ENCODE peak calls at places on chromosomes 5 and 9, in eight cellular contexts. One of them, this sample, is unnamed.

GRCh38 chr5:3006961-3007551 is 255.6 kb upstream of the IRX2 start:
- DNase-seq in GM12864: no peak
- DNase-seq in GM23248: no peak
- DNase-seq in GM12865: no peak
- DNase-seq in psoas muscle: no peak
- DNase-seq in prostate gland: no peak
- DNase-seq in OCI-LY7: no peak
- DNase-seq in uterus: no peak
- DNase-seq in this sample: no peak

GRCh38 chr5:124755565-124755964 is 9.1 kb upstream of the ZNF608 start:
- DNase-seq in GM12864: no peak
- DNase-seq in GM23248: peak; percentile 15
- DNase-seq in GM12865: no peak
- DNase-seq in psoas muscle: no peak
- DNase-seq in prostate gland: no peak
- DNase-seq in OCI-LY7: peak; percentile 29
- DNase-seq in uterus: no peak
- DNase-seq in this sample: no peak

GRCh38 chr9:114153761-114154596 is 1.4 kb upstream of the COL27A1 start:
- DNase-seq in GM12864: no peak
- DNase-seq in GM23248: peak; percentile 38
- DNase-seq in GM12865: no peak
- DNase-seq in psoas muscle: no peak
- DNase-seq in prostate gland: peak; percentile 29
- DNase-seq in OCI-LY7: no peak
- DNase-seq in uterus: no peak
- DNase-seq in this sample: peak; percentile 47

GRCh38 chr9:89442981-89443817 is 54.7 kb downstream of the SEMA4D start:
- DNase-seq in GM12864: no peak
- DNase-seq in GM23248: peak; percentile 26
- DNase-seq in GM12865: no peak
- DNase-seq in psoas muscle: no peak
- DNase-seq in prostate gland: peak; percentile 32
- DNase-seq in OCI-LY7: no peak
- DNase-seq in uterus: no peak
- DNase-seq in this sample: no peak

GRCh38 chr5:119315516-119315949 is 40.3 kb upstream of the TNFAIP8 start:
- DNase-seq in GM12864: peak; percentile 67
- DNase-seq in GM23248: peak; percentile 43
- DNase-seq in GM12865: peak; percentile 85
- DNase-seq in psoas muscle: no peak
- DNase-seq in prostate gland: no peak
- DNase-seq in OCI-LY7: peak; percentile 81
- DNase-seq in uterus: no peak
- DNase-seq in this sample: peak; percentile 45

GRCh38 chr9:78919701-78920100 is 622.8 kb downstream of the PSAT1 start:
- DNase-seq in GM12864: no peak
- DNase-seq in GM23248: no peak
- DNase-seq in GM12865: no peak
- DNase-seq in psoas muscle: no peak
- DNase-seq in prostate gland: no peak
- DNase-seq in OCI-LY7: no peak
- DNase-seq in uterus: no peak
- DNase-seq in this sample: no peak

GRCh38 chr5:60487885-60488425 is 212.0 kb downstream of the DEPDC1B start:
- DNase-seq in GM12864: no peak
- DNase-seq in GM23248: peak; percentile 13
- DNase-seq in GM12865: no peak
- DNase-seq in psoas muscle: no peak
- DNase-seq in prostate gland: peak; percentile 65
- DNase-seq in OCI-LY7: no peak
- DNase-seq in uterus: no peak
- DNase-seq in this sample: peak; percentile 12

GRCh38 chr9:16179566-16179965 is 626.7 kb downstream of the CCDC171 start:
- DNase-seq in GM12864: no peak
- DNase-seq in GM23248: no peak
- DNase-seq in GM12865: peak; percentile 89
- DNase-seq in psoas muscle: no peak
- DNase-seq in prostate gland: no peak
- DNase-seq in OCI-LY7: no peak
- DNase-seq in uterus: no peak
- DNase-seq in this sample: no peak

GRCh38 chr5:102890133-102890532 is 135.0 kb downstream of the PAM start:
- DNase-seq in GM12864: no peak
- DNase-seq in GM23248: no peak
- DNase-seq in GM12865: no peak
- DNase-seq in psoas muscle: no peak
- DNase-seq in prostate gland: no peak
- DNase-seq in OCI-LY7: no peak
- DNase-seq in uterus: no peak
- DNase-seq in this sample: no peak

GRCh38 chr9:124932355-124932754 is 8.5 kb downstream of the GOLGA1 start:
- DNase-seq in GM12864: no peak
- DNase-seq in GM23248: no peak
- DNase-seq in GM12865: no peak
- DNase-seq in psoas muscle: no peak
- DNase-seq in prostate gland: no peak
- DNase-seq in OCI-LY7: no peak
- DNase-seq in uterus: no peak
- DNase-seq in this sample: no peak

GRCh38 chr9:97696823-97697601 is at the start of gene XPA:
- DNase-seq in GM12864: peak; percentile 77
- DNase-seq in GM23248: peak; percentile 98
- DNase-seq in GM12865: peak; percentile 97
- DNase-seq in psoas muscle: peak; percentile 98
- DNase-seq in prostate gland: peak; percentile 95
- DNase-seq in OCI-LY7: peak; percentile 96
- DNase-seq in uterus: peak; percentile 97
- DNase-seq in this sample: peak; percentile 98

GRCh38 chr5:141747152-141747640 is 65.2 kb upstream of the ARAP3 start:
- DNase-seq in GM12864: no peak
- DNase-seq in GM23248: peak; percentile 64
- DNase-seq in GM12865: peak; percentile 38
- DNase-seq in psoas muscle: peak; percentile 64
- DNase-seq in prostate gland: peak; percentile 56
- DNase-seq in OCI-LY7: peak; percentile 49
- DNase-seq in uterus: peak; percentile 82
- DNase-seq in this sample: peak; percentile 98

GRCh38 chr5:134857401-134857800 is 11.6 kb downstream of the C5orf24 start:
- DNase-seq in GM12864: no peak
- DNase-seq in GM23248: no peak
- DNase-seq in GM12865: no peak
- DNase-seq in psoas muscle: no peak
- DNase-seq in prostate gland: no peak
- DNase-seq in OCI-LY7: no peak
- DNase-seq in uterus: no peak
- DNase-seq in this sample: no peak

GRCh38 chr5:134846641-134846960 is 833 bp downstream of the C5orf24 start:
- DNase-seq in GM12864: no peak
- DNase-seq in GM23248: peak; percentile 55
- DNase-seq in GM12865: peak; percentile 51
- DNase-seq in psoas muscle: no peak
- DNase-seq in prostate gland: no peak
- DNase-seq in OCI-LY7: peak; percentile 50
- DNase-seq in uterus: no peak
- DNase-seq in this sample: no peak

GRCh38 chr5:134845852-134846640 is at the start of gene C5orf24:
- DNase-seq in GM12864: peak; percentile 88
- DNase-seq in GM23248: peak; percentile 99
- DNase-seq in GM12865: peak; percentile 98
- DNase-seq in psoas muscle: peak; percentile 96
- DNase-seq in prostate gland: peak; percentile 91
- DNase-seq in OCI-LY7: peak; percentile 96
- DNase-seq in uterus: peak; percentile 96
- DNase-seq in this sample: peak; percentile 97

GRCh38 chr5:134851307-134851923 is 5.6 kb downstream of the C5orf24 start:
- DNase-seq in GM12864: no peak
- DNase-seq in GM23248: peak; percentile 70
- DNase-seq in GM12865: peak; percentile 26
- DNase-seq in psoas muscle: no peak
- DNase-seq in prostate gland: no peak
- DNase-seq in OCI-LY7: peak; percentile 37
- DNase-seq in uterus: no peak
- DNase-seq in this sample: no peak
- H3K4me3 ChIP-seq in GM12864: no peak overlapping the region
- H3K4me3 ChIP-seq in GM23248: peak overlapping the region; percentile 18
- H3K4me3 ChIP-seq in GM12865: no peak overlapping the region
- H3K4me3 ChIP-seq in psoas muscle: no peak overlapping the region
- H3K4me3 ChIP-seq in prostate gland: no peak overlapping the region
- H3K4me3 ChIP-seq in OCI-LY7: no peak overlapping the region
- H3K4me3 ChIP-seq in uterus: no peak overlapping the region
- H3K4me3 ChIP-seq in this sample: no peak overlapping the region

GRCh38 chr9:93450817-93451761 is at the start of gene FAM120A:
- DNase-seq in GM12864: no peak
- DNase-seq in GM23248: peak; percentile 95
- DNase-seq in GM12865: peak; percentile 90
- DNase-seq in psoas muscle: peak; percentile 80
- DNase-seq in prostate gland: peak; percentile 66
- DNase-seq in OCI-LY7: peak; percentile 83
- DNase-seq in uterus: peak; percentile 68
- DNase-seq in this sample: peak; percentile 74
- H3K4me3 ChIP-seq in GM12864: peak within 1 kb of the TSS; percentile 91
- H3K4me3 ChIP-seq in GM23248: peak within 1 kb of the TSS; percentile 87
- H3K4me3 ChIP-seq in GM12865: peak within 1 kb of the TSS; percentile 85
- H3K4me3 ChIP-seq in psoas muscle: peak within 1 kb of the TSS; percentile 93
- H3K4me3 ChIP-seq in prostate gland: peak within 1 kb of the TSS; percentile 84
- H3K4me3 ChIP-seq in OCI-LY7: peak within 1 kb of the TSS; percentile 91
- H3K4me3 ChIP-seq in uterus: peak within 1 kb of the TSS; percentile 92
- H3K4me3 ChIP-seq in this sample: peak within 1 kb of the TSS; percentile 93

GRCh38 chr9:129337287-129338140 is 159.5 kb upstream of the IER5L start:
- DNase-seq in GM12864: no peak
- DNase-seq in GM23248: no peak
- DNase-seq in GM12865: no peak
- DNase-seq in psoas muscle: no peak
- DNase-seq in prostate gland: no peak
- DNase-seq in OCI-LY7: no peak
- DNase-seq in uterus: no peak
- DNase-seq in this sample: no peak

GRCh38 chr9:129336130-129336528 is 158.1 kb upstream of the IER5L start:
- DNase-seq in GM12864: no peak
- DNase-seq in GM23248: peak; percentile 59
- DNase-seq in GM12865: no peak
- DNase-seq in psoas muscle: no peak
- DNase-seq in prostate gland: no peak
- DNase-seq in OCI-LY7: no peak
- DNase-seq in uterus: no peak
- DNase-seq in this sample: no peak

GRCh38 chr9:129334744-129335080 is 156.7 kb upstream of the IER5L start:
- DNase-seq in GM12864: no peak
- DNase-seq in GM23248: no peak
- DNase-seq in GM12865: no peak
- DNase-seq in psoas muscle: no peak
- DNase-seq in prostate gland: no peak
- DNase-seq in OCI-LY7: no peak
- DNase-seq in uterus: no peak
- DNase-seq in this sample: no peak

GRCh38 chr9:129335456-129336129 is 157.5 kb upstream of the IER5L start:
- DNase-seq in GM12864: no peak
- DNase-seq in GM23248: no peak
- DNase-seq in GM12865: no peak
- DNase-seq in psoas muscle: no peak
- DNase-seq in prostate gland: no peak
- DNase-seq in OCI-LY7: no peak
- DNase-seq in uterus: no peak
- DNase-seq in this sample: peak; percentile 60

GRCh38 chr9:129336601-129337286 is 158.7 kb upstream of the IER5L start:
- DNase-seq in GM12864: no peak
- DNase-seq in GM23248: peak; percentile 81
- DNase-seq in GM12865: peak; percentile 50
- DNase-seq in psoas muscle: no peak
- DNase-seq in prostate gland: peak; percentile 75
- DNase-seq in OCI-LY7: peak; percentile 59
- DNase-seq in uterus: no peak
- DNase-seq in this sample: peak; percentile 44
- H3K4me3 ChIP-seq in GM12864: no peak overlapping the region
- H3K4me3 ChIP-seq in GM23248: peak overlapping the region; percentile 57
- H3K4me3 ChIP-seq in GM12865: no peak overlapping the region
- H3K4me3 ChIP-seq in psoas muscle: peak overlapping the region; percentile 60
- H3K4me3 ChIP-seq in prostate gland: peak overlapping the region; percentile 30
- H3K4me3 ChIP-seq in OCI-LY7: peak overlapping the region; percentile 45
- H3K4me3 ChIP-seq in uterus: peak overlapping the region; percentile 22
- H3K4me3 ChIP-seq in this sample: peak overlapping the region; percentile 21

DNA sequence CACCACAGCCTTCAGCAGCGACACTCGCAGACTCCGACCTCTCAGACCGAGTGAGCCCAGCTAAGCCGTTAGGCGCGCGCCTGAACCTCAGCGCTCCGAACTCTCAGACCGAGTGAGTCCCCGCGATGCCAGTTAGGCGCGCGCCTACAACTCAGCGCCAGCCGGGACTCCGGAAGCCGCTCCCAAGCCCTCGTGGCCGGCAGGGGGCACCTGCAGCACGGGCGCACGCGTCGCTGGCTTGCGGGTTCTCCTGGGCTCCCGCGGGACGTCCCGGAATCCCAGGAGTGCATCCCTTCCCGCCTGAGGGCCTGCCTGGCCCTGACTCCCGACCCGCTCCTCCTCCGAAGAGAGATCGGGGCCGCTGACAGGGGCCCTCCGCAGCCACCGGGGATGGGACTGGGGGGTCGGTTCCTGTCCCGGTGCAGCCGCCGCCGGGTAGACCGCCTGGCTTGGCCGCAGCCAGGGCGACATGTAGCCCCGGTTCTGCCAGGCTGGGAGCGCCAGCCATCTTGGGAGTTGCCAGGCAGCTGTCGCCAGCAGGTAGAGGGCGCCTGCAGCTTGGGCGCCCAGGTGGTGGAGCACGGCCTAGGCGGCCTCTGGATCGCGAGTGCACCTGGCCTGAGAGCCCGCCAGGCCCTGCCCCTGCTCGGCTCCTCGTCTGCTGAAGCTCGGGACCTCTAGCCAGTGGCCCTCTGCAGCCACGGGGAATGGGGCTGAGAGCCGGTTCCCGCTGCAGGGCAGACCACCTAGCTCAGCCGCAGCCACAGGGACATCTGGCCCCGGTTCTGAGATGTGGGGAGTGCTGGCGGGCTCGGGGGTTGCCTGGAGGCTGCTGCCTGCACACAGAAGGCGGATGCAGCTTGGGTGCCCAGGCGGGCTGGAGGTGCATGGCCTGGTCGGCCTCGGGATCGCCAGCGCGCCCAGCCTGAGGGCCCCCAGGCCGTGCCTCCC is at the start of gene ANKRD18A:
- DNase-seq in GM12864: no peak
- DNase-seq in GM23248: peak; percentile 80
- DNase-seq in GM12865: peak; percentile 79
- DNase-seq in psoas muscle: peak; percentile 37
- DNase-seq in prostate gland: peak; percentile 84
- DNase-seq in OCI-LY7: no peak
- DNase-seq in uterus: peak; percentile 28
- DNase-seq in this sample: peak; percentile 91
- H3K4me3 ChIP-seq in GM12864: peak within 1 kb of the TSS; percentile 38
- H3K4me3 ChIP-seq in GM23248: peak within 1 kb of the TSS; percentile 61
- H3K4me3 ChIP-seq in GM12865: peak within 1 kb of the TSS; percentile 50
- H3K4me3 ChIP-seq in psoas muscle: peak within 1 kb of the TSS; percentile 53
- H3K4me3 ChIP-seq in prostate gland: peak within 1 kb of the TSS; percentile 52
- H3K4me3 ChIP-seq in OCI-LY7: no peak within 1 kb of the TSS
- H3K4me3 ChIP-seq in uterus: no peak within 1 kb of the TSS
- H3K4me3 ChIP-seq in this sample: peak within 1 kb of the TSS; percentile 65